ENCODE peak calls at places on chromosomes 16 and 17, in eight cellular contexts. L is aorta, H is upper lobe of left lung, Z is small intestine, U is left ventricle myocardium inferior, C is body of pancreas, T is transverse colon, S is mesendoderm. O is an unnamed sample. For H3K27me3 and H3K36me3, the result is how much of the 10 kb centered on the place peaks cover.

GRCh38 chr16:72094266-72094610 is 591 bp downstream of the DHX38 start:
- DNase-seq in L (no peak), H (no peak), Z (no peak), U (no peak), C (no peak), T (no peak), S (peak), O (no peak)

GRCh38 chr16:84746231-84746630 is 46.4 kb downstream of the USP10 start:
- DNase-seq in L (no peak), H (no peak), Z (no peak), U (no peak), C (no peak), T (no peak), S (no peak), O (no peak)

GRCh38 chr16:87000007-87000406 is 317.2 kb downstream of the C16orf95 start:
- DNase-seq in L (no peak), H (no peak), Z (no peak), U (no peak), C (no peak), T (no peak), S (no peak), O (no peak)

GRCh38 chr17:32516940-32517711 is 30.3 kb downstream of the CDK5R1 start:
- DNase-seq in L (no peak), H (no peak), Z (peak), U (no peak), C (no peak), T (no peak), S (peak), O (no peak)

GRCh38 chr17:35432176-35433074 is at the start of gene SLFN12:
- DNase-seq in L (peak), H (no peak), Z (peak), U (peak), C (peak), T (peak), S (peak), O (peak)

GRCh38 chr16:71627631-71628236 is 1.8 kb downstream of the MARVELD3 start:
- DNase-seq in L (no peak), H (no peak), Z (peak), U (no peak), C (peak), T (peak), S (peak), O (peak)

GRCh38 chr17:61000911-61001310 is 323.3 kb downstream of the BCAS3 start:
- DNase-seq in L (no peak), H (no peak), Z (no peak), U (no peak), C (no peak), T (no peak), S (peak), O (peak)

GRCh38 chr17:44186307-44187130 is at the start of gene TMUB2:
- DNase-seq in L (peak), H (peak), Z (peak), U (peak), C (peak), T (peak), S (peak), O (peak)

GRCh38 chr17:2776589-2777241 is 19.5 kb upstream of the RAP1GAP2 start:
- DNase-seq in L (no peak), H (no peak), Z (peak), U (no peak), C (no peak), T (peak), S (peak), O (peak)

GRCh38 chr16:1754204-1754603 is 17.1 kb downstream of the NME3 start:
- DNase-seq in L (no peak), H (no peak), Z (no peak), U (no peak), C (no peak), T (no peak), S (no peak), O (no peak)
- H3K27me3 ChIP-seq in L (under half), H (under half), Z (under half), U (under half), C (under half), T (under half), S (under half), O (under half)

GRCh38 chr16:2487903-2488531 is 13.1 kb downstream of the TBC1D24 start:
- DNase-seq in L (no peak), H (peak), Z (no peak), U (no peak), C (no peak), T (no peak), S (no peak), O (no peak)

GRCh38 chr16:2486645-2487516 is 12.0 kb downstream of the TBC1D24 start:
- DNase-seq in L (peak), H (peak), Z (peak), U (peak), C (peak), T (peak), S (no peak), O (peak)

GRCh38 chr16:2490190-2491105 is 15.5 kb downstream of the TBC1D24 start:
- DNase-seq in L (no peak), H (peak), Z (no peak), U (no peak), C (no peak), T (no peak), S (no peak), O (no peak)

GRCh38 chr16:2487517-2487842 is 12.6 kb downstream of the TBC1D24 start:
- DNase-seq in L (no peak), H (no peak), Z (no peak), U (no peak), C (no peak), T (no peak), S (no peak), O (no peak)

GRCh38 chr16:2489581-2489980 is 14.7 kb downstream of the TBC1D24 start:
- DNase-seq in L (no peak), H (peak), Z (no peak), U (no peak), C (no peak), T (no peak), S (no peak), O (no peak)
- H3K4me3 ChIP-seq in L (no peak), H (no peak), Z (no peak), U (no peak), C (no peak), T (no peak), S (no peak), O (no peak)

GRCh38 chr16:23682181-23682580 is 3.5 kb downstream of the PLK1 start:
- DNase-seq in L (no peak), H (no peak), Z (no peak), U (no peak), C (no peak), T (no peak), S (no peak), O (no peak)
- H3K36me3 ChIP-seq in L (under half), H (under half), Z (under half), U (under half), C (under half), T (under half), S (under half), O (half or more)

DNA sequence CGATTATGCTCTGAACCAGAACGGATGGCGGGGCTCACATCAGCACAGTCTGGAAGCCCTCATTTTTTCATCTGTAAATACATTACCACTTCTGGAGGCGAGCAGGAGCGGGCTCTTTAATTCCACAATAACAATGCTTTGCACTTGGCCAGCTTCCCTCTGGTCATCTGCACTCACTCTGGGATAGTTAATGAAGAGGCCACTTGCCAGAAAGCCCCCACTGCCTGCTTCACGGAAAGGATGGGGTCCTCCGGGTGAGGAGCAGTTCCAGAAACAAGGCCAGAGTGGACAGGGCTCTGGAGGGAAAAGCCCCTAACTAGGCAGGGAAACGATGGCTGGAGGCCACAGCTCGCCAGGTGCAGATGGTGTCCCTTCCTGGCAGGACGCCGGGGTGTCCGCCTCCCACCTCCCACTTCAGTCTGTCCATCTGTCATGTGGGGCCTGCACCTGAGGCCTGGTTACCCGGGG is 13.1 kb upstream of the BCAR1 start:
- DNase-seq in L (peak), H (no peak), Z (no peak), U (no peak), C (no peak), T (no peak), S (no peak), O (peak)
- H3K27me3 ChIP-seq in L (under half), H (under half), Z (under half), U (under half), C (under half), T (under half), S (under half), O (under half)